ENCODE peak calls at places on chromosomes 3 and 15, in ten cellular contexts. S is H9; M is thyroid gland; E is breast epithelium; Q is endodermal cell; O is CD4-positive, alpha-beta T cell; H is left lung; Y is BE2C; W is type B pancreatic cell; L is GM13976. T is an unnamed sample.

GRCh38 chr3:7306900-7307299 is 446.0 kb downstream of the GRM7 start:
- DNase-seq in M (no peak), H (no peak), E (no peak), Y (no peak), S (no peak), O (no peak), W (no peak), Q (no peak), L (no peak), T (no peak)

GRCh38 chr15:31440754-31441298 is 114.2 kb downstream of the KLF13 start:
- DNase-seq in Q (peak; percentile 66), S (no peak), M (peak; percentile 27), W (no peak), O (peak; percentile 44), E (no peak), Y (peak; percentile 48), L (peak; percentile 58), H (peak; percentile 76), T (peak; percentile 83)

GRCh38 chr3:69009559-69010410 is 3.7 kb downstream of the EOGT start:
- DNase-seq in L (no peak), M (no peak), W (no peak), E (peak; percentile 82), H (no peak), Q (peak; percentile 85), S (peak; percentile 82), Y (no peak), O (no peak), T (no peak)

GRCh38 chr3:110015231-110015963 is 678.1 kb upstream of the DPPA4 start:
- DNase-seq in H (no peak), Y (no peak), E (no peak), O (no peak), M (no peak), W (no peak), L (no peak), S (no peak), Q (no peak), T (no peak)

GRCh38 chr15:100718075-100718980 is 115.9 kb downstream of the ASB7 start:
- DNase-seq in M (no peak), H (no peak), E (peak; percentile 13), S (peak; percentile 11), Y (no peak), W (peak; percentile 44), Q (no peak), L (peak; percentile 16), O (no peak), T (peak; percentile 70)

GRCh38 chr15:52143862-52144261 is 31.3 kb upstream of the BCL2L10 start:
- DNase-seq in E (no peak), S (no peak), Q (peak; percentile 62), M (no peak), W (no peak), H (no peak), L (no peak), O (no peak), Y (peak; percentile 62), T (no peak)

GRCh38 chr15:39834256-39834655 is 51.6 kb upstream of the FSIP1 start:
- DNase-seq in W (no peak), O (no peak), Y (no peak), S (no peak), L (no peak), H (no peak), Q (no peak), M (no peak), E (no peak), T (no peak)

GRCh38 chr15:73125219-73125618 is 73.0 kb downstream of the NEO1 start:
- DNase-seq in L (no peak), Y (no peak), H (no peak), E (no peak), W (no peak), M (no peak), S (no peak), Q (no peak), O (no peak), T (no peak)

GRCh38 chr3:51712020-51712385 is 5.1 kb downstream of the GRM2 start:
- DNase-seq in H (no peak), Q (no peak), Y (no peak), O (no peak), E (no peak), S (no peak), M (no peak), W (no peak), L (no peak), T (no peak)

GRCh38 chr15:80183886-80184285 is 31.1 kb downstream of the FAH start:
- DNase-seq in S (no peak), O (no peak), W (no peak), Q (no peak), E (no peak), H (no peak), L (no peak), M (no peak), Y (no peak), T (no peak)
- TF ChIP-seq CTCF in S (peak; percentile 50), O (no peak), W (peak; percentile 61), Q (peak; percentile 68), E (no peak), H (no peak), L (no peak), M (no peak), Y (peak; percentile 39), T (peak; percentile 27)

DNA sequence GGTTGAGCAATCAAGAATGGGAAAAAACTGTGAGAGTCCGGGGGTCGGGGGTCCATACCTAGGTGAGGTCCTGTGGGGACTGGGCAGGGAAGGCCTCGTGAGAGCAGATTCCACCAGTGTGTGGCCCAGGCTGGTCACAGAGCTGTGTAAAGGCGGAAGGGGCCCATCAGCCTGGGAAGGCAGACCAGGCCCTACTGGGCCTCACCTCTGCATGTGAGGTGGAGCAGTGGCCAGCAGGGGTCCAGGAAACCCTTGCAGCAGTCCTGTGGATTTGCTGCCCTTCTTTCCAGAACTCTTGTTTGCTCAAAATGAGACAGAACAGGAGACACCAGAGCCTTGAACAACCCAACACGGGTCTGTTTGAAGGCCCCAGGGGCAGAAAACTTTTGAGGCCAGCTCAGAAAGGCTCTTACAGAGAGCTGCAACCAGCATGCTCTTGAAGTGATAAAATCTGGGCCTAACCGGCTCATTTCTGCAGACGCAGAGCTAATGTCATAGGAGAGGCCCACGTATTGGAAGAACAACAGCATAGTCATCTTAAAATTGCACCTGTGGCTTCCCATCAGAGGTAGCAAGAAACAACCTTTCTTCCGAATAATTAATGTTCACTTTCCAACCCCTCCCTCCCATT is 30.3 kb upstream of the HHATL start:
- DNase-seq in Q (peak; percentile 68), S (peak; percentile 55), Y (no peak), M (no peak), E (peak; percentile 2), H (peak; percentile 7), W (peak; percentile 53), L (no peak), O (no peak), T (peak; percentile 79)
- TF ChIP-seq CTCF in Q (peak; percentile 73), S (peak; percentile 44), Y (peak; percentile 23), M (no peak), E (no peak), H (no peak), W (peak; percentile 55), L (no peak), O (no peak), T (no peak)

DNA sequence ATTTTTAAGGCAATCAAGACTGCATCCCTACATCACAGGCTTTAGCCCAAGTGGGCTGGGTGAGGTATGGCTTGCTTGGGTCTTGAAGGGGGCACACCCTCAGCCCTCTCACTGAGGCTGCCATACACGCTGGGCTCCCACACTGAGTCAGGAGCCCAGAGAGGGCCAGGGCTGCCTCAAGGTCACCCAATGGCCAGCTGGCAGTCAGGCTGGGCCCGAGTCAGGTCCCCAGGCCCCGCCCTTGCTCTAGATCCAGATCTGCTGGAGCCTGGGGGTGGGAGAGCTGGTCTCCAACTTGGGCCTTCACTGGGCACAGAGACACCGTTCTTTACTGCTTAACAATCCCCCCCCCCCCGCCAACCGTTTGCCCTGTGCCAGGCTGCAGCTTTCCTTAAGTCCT is 88.1 kb downstream of the IQSEC1 start:
- DNase-seq in L (no peak), Q (peak; percentile 35), W (no peak), M (no peak), O (no peak), Y (no peak), E (no peak), S (no peak), H (peak; percentile 19), T (no peak)
- TF ChIP-seq CTCF in L (no peak), Q (no peak), W (no peak), M (no peak), O (no peak), Y (no peak), E (no peak), S (no peak), H (no peak), T (no peak)

DNA sequence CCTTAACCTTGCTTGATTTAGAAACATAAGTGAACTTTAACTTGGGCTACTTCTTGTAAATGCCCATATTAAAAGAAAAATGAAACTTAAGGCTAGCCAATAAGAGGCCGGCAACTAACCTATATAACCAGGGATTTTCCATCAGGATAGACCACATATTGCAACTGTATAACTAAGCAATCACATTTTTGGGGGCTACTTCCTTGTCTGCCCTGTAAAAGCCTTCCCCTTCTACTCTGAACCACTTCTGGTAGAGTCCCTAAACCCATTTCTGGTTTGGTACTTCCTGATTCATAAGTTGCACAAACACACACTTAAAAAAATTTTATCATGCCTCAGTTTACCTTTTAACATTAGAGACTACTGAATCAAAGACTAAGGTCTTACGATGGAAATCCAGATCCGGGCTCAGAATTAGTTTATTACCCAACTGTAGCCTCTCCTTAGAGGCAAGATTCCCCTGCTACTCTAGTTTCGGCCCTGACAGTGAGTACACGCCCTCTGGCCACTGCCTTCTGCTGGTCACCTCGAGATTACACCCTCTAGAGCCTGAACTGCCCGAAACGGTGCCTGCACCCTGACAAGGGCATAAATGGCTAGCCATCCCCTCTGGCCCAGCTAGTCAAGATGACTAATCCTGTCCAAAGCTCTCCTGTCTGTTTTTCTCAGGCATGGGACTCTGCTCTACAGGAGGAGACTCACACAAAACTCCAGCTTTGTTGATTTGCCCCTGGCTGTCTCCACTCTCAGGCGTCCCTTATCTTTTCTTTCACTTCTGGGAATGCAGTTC is 150.7 kb upstream of the UBE2E2 start:
- DNase-seq in O (no peak), L (no peak), S (peak; percentile 76), H (no peak), M (no peak), Y (no peak), E (no peak), Q (peak; percentile 80), W (no peak), T (no peak)
- TF ChIP-seq CTCF in O (no peak), L (no peak), S (peak; percentile 65), H (no peak), M (no peak), Y (no peak), E (no peak), Q (peak; percentile 70), W (no peak), T (peak; percentile 11)